ENCODE peak calls at places on chromosomes 12 and 14, in nine cellular contexts. One of them, this sample, is unnamed.

GRCh38 chr12:4024701-4025419 is 151.7 kb upstream of the PARP11 start:
- DNase-seq in astrocyte: no peak
- DNase-seq in GM12865: no peak
- DNase-seq in body of pancreas: peak; percentile 86
- DNase-seq in neural crest cell: no peak
- DNase-seq in stomach: no peak
- DNase-seq in B cell: no peak
- DNase-seq in astrocyte of the cerebellum: no peak
- DNase-seq in omental fat pad: no peak
- DNase-seq in this sample: peak; percentile 35

GRCh38 chr12:75364918-75365317 is 26.0 kb upstream of the GLIPR1L2 start:
- DNase-seq in astrocyte: no peak
- DNase-seq in GM12865: no peak
- DNase-seq in body of pancreas: no peak
- DNase-seq in neural crest cell: no peak
- DNase-seq in stomach: no peak
- DNase-seq in B cell: no peak
- DNase-seq in astrocyte of the cerebellum: no peak
- DNase-seq in omental fat pad: no peak
- DNase-seq in this sample: no peak

GRCh38 chr12:109716092-109716479 is 2.5 kb downstream of the FAM222A start:
- DNase-seq in astrocyte: no peak
- DNase-seq in GM12865: no peak
- DNase-seq in body of pancreas: no peak
- DNase-seq in neural crest cell: no peak
- DNase-seq in stomach: no peak
- DNase-seq in B cell: no peak
- DNase-seq in astrocyte of the cerebellum: no peak
- DNase-seq in omental fat pad: no peak
- DNase-seq in this sample: no peak

GRCh38 chr14:42664185-42664584 is 1057.5 kb downstream of the LRFN5 start:
- DNase-seq in astrocyte: no peak
- DNase-seq in GM12865: no peak
- DNase-seq in body of pancreas: no peak
- DNase-seq in neural crest cell: no peak
- DNase-seq in stomach: no peak
- DNase-seq in B cell: no peak
- DNase-seq in astrocyte of the cerebellum: no peak
- DNase-seq in omental fat pad: no peak
- DNase-seq in this sample: no peak

GRCh38 chr12:22598141-22598762 is 26.7 kb upstream of the ETNK1 start:
- DNase-seq in astrocyte: no peak
- DNase-seq in GM12865: no peak
- DNase-seq in body of pancreas: no peak
- DNase-seq in neural crest cell: no peak
- DNase-seq in stomach: no peak
- DNase-seq in B cell: no peak
- DNase-seq in astrocyte of the cerebellum: no peak
- DNase-seq in omental fat pad: no peak
- DNase-seq in this sample: no peak

GRCh38 chr14:89702151-89702936 is 252.2 kb downstream of the EFCAB11 start:
- DNase-seq in astrocyte: peak; percentile 56
- DNase-seq in GM12865: peak; percentile 12
- DNase-seq in body of pancreas: peak; percentile 19
- DNase-seq in neural crest cell: no peak
- DNase-seq in stomach: no peak
- DNase-seq in B cell: no peak
- DNase-seq in astrocyte of the cerebellum: peak; percentile 12
- DNase-seq in omental fat pad: no peak
- DNase-seq in this sample: no peak

GRCh38 chr12:54879579-54879978 is 25.3 kb downstream of the MUCL1 start:
- DNase-seq in astrocyte: no peak
- DNase-seq in GM12865: no peak
- DNase-seq in body of pancreas: no peak
- DNase-seq in neural crest cell: no peak
- DNase-seq in stomach: no peak
- DNase-seq in B cell: no peak
- DNase-seq in astrocyte of the cerebellum: no peak
- DNase-seq in omental fat pad: no peak
- DNase-seq in this sample: no peak

GRCh38 chr12:53124352-53124723 is 21.1 kb downstream of the SOAT2 start:
- DNase-seq in astrocyte: no peak
- DNase-seq in GM12865: no peak
- DNase-seq in body of pancreas: no peak
- DNase-seq in neural crest cell: no peak
- DNase-seq in stomach: no peak
- DNase-seq in B cell: no peak
- DNase-seq in astrocyte of the cerebellum: no peak
- DNase-seq in omental fat pad: no peak
- DNase-seq in this sample: no peak

GRCh38 chr14:95531473-95531872 is 3.4 kb upstream of the GLRX5 start:
- DNase-seq in astrocyte: peak; percentile 82
- DNase-seq in GM12865: no peak
- DNase-seq in body of pancreas: no peak
- DNase-seq in neural crest cell: no peak
- DNase-seq in stomach: no peak
- DNase-seq in B cell: no peak
- DNase-seq in astrocyte of the cerebellum: peak; percentile 40
- DNase-seq in omental fat pad: no peak
- DNase-seq in this sample: no peak

GRCh38 chr14:24187538-24187915 is 1.1 kb downstream of the IPO4 start:
- DNase-seq in astrocyte: no peak
- DNase-seq in GM12865: no peak
- DNase-seq in body of pancreas: no peak
- DNase-seq in neural crest cell: no peak
- DNase-seq in stomach: no peak
- DNase-seq in B cell: no peak
- DNase-seq in astrocyte of the cerebellum: no peak
- DNase-seq in omental fat pad: no peak
- DNase-seq in this sample: no peak

GRCh38 chr14:21075719-21076437 is 5.8 kb downstream of the ARHGEF40 start:
- DNase-seq in astrocyte: no peak
- DNase-seq in GM12865: no peak
- DNase-seq in body of pancreas: no peak
- DNase-seq in neural crest cell: no peak
- DNase-seq in stomach: no peak
- DNase-seq in B cell: no peak
- DNase-seq in astrocyte of the cerebellum: no peak
- DNase-seq in omental fat pad: no peak
- DNase-seq in this sample: no peak

GRCh38 chr14:32509632-32510187 is 180.6 kb downstream of the AKAP6 start:
- DNase-seq in astrocyte: peak; percentile 99
- DNase-seq in GM12865: no peak
- DNase-seq in body of pancreas: peak; percentile 44
- DNase-seq in neural crest cell: no peak
- DNase-seq in stomach: peak; percentile 30
- DNase-seq in B cell: no peak
- DNase-seq in astrocyte of the cerebellum: peak; percentile 95
- DNase-seq in omental fat pad: no peak
- DNase-seq in this sample: no peak

GRCh38 chr12:110582286-110583136 is 607 bp downstream of the PPTC7 start:
- DNase-seq in astrocyte: no peak
- DNase-seq in GM12865: peak; percentile 89
- DNase-seq in body of pancreas: peak; percentile 63
- DNase-seq in neural crest cell: peak; percentile 43
- DNase-seq in stomach: peak; percentile 56
- DNase-seq in B cell: peak; percentile 86
- DNase-seq in astrocyte of the cerebellum: no peak
- DNase-seq in omental fat pad: peak; percentile 37
- DNase-seq in this sample: peak; percentile 63

GRCh38 chr12:45670339-45671065 is 59.0 kb upstream of the ARID2 start:
- DNase-seq in astrocyte: no peak
- DNase-seq in GM12865: peak; percentile 73
- DNase-seq in body of pancreas: no peak
- DNase-seq in neural crest cell: no peak
- DNase-seq in stomach: no peak
- DNase-seq in B cell: peak; percentile 14
- DNase-seq in astrocyte of the cerebellum: no peak
- DNase-seq in omental fat pad: no peak
- DNase-seq in this sample: no peak

DNA sequence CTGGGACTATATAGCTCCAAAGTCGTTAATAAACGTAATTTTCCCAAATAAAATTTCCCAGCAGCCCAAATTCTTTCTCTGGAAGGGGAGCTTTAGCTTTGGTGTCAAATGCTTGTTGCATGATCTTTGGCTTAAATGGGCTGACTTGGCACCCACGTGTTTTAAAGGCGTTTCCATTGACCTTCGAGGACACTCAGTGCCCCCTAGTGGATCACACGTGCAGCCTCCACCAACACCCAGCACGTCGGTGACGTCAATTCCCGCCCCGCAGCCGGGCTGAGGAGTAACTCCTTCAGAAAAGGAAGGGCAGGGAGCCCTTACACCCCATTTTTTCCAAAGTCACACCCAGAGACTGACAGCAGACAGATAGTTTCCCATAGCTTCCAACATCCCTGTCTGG is 707.8 kb downstream of the AACS start:
- DNase-seq in astrocyte: no peak
- DNase-seq in GM12865: peak; percentile 52
- DNase-seq in body of pancreas: no peak
- DNase-seq in neural crest cell: peak; percentile 5
- DNase-seq in stomach: no peak
- DNase-seq in B cell: no peak
- DNase-seq in astrocyte of the cerebellum: no peak
- DNase-seq in omental fat pad: no peak
- DNase-seq in this sample: peak; percentile 30
- TF ChIP-seq CTCF in astrocyte: peak; percentile 15
- TF ChIP-seq CTCF in GM12865: peak; percentile 38
- TF ChIP-seq CTCF in body of pancreas: peak; percentile 14
- TF ChIP-seq CTCF in neural crest cell: peak; percentile 59
- TF ChIP-seq CTCF in stomach: no peak
- TF ChIP-seq CTCF in B cell: peak; percentile 13
- TF ChIP-seq CTCF in astrocyte of the cerebellum: no peak
- TF ChIP-seq CTCF in omental fat pad: no peak
- TF ChIP-seq CTCF in this sample: peak; percentile 42

GRCh38 chr12:128798543-128799341 is 25.0 kb downstream of the SLC15A4 start:
- DNase-seq in astrocyte: no peak
- DNase-seq in GM12865: peak; percentile 68
- DNase-seq in body of pancreas: peak; percentile 8
- DNase-seq in neural crest cell: no peak
- DNase-seq in stomach: no peak
- DNase-seq in B cell: no peak
- DNase-seq in astrocyte of the cerebellum: no peak
- DNase-seq in omental fat pad: no peak
- DNase-seq in this sample: peak; percentile 34

GRCh38 chr12:128801879-128802391 is 21.8 kb downstream of the SLC15A4 start:
- DNase-seq in astrocyte: peak; percentile 79
- DNase-seq in GM12865: no peak
- DNase-seq in body of pancreas: peak; percentile 2
- DNase-seq in neural crest cell: no peak
- DNase-seq in stomach: no peak
- DNase-seq in B cell: no peak
- DNase-seq in astrocyte of the cerebellum: peak; percentile 61
- DNase-seq in omental fat pad: no peak
- DNase-seq in this sample: no peak

GRCh38 chr12:128802756-128803155 is 21.0 kb downstream of the SLC15A4 start:
- DNase-seq in astrocyte: no peak
- DNase-seq in GM12865: no peak
- DNase-seq in body of pancreas: no peak
- DNase-seq in neural crest cell: no peak
- DNase-seq in stomach: no peak
- DNase-seq in B cell: no peak
- DNase-seq in astrocyte of the cerebellum: no peak
- DNase-seq in omental fat pad: no peak
- DNase-seq in this sample: no peak

GRCh38 chr12:128803788-128804187 is 20.0 kb downstream of the SLC15A4 start:
- DNase-seq in astrocyte: no peak
- DNase-seq in GM12865: no peak
- DNase-seq in body of pancreas: peak; percentile 3
- DNase-seq in neural crest cell: no peak
- DNase-seq in stomach: no peak
- DNase-seq in B cell: no peak
- DNase-seq in astrocyte of the cerebellum: peak; percentile 37
- DNase-seq in omental fat pad: no peak
- DNase-seq in this sample: no peak

GRCh38 chr12:128800606-128801005 is 23.2 kb downstream of the SLC15A4 start:
- DNase-seq in astrocyte: no peak
- DNase-seq in GM12865: no peak
- DNase-seq in body of pancreas: no peak
- DNase-seq in neural crest cell: no peak
- DNase-seq in stomach: no peak
- DNase-seq in B cell: no peak
- DNase-seq in astrocyte of the cerebellum: no peak
- DNase-seq in omental fat pad: no peak
- DNase-seq in this sample: no peak
- TF ChIP-seq CTCF in astrocyte: no peak
- TF ChIP-seq CTCF in GM12865: no peak
- TF ChIP-seq CTCF in body of pancreas: no peak
- TF ChIP-seq CTCF in neural crest cell: no peak
- TF ChIP-seq CTCF in stomach: no peak
- TF ChIP-seq CTCF in B cell: no peak
- TF ChIP-seq CTCF in astrocyte of the cerebellum: no peak
- TF ChIP-seq CTCF in omental fat pad: no peak
- TF ChIP-seq CTCF in this sample: no peak

GRCh38 chr14:39102969-39103957 is at the start of gene SEC23A:
- DNase-seq in astrocyte: peak; percentile 80
- DNase-seq in GM12865: peak; percentile 94
- DNase-seq in body of pancreas: peak; percentile 90
- DNase-seq in neural crest cell: peak; percentile 80
- DNase-seq in stomach: peak; percentile 92
- DNase-seq in B cell: peak; percentile 89
- DNase-seq in astrocyte of the cerebellum: peak; percentile 57
- DNase-seq in omental fat pad: peak; percentile 82
- DNase-seq in this sample: peak; percentile 93
- TF ChIP-seq CTCF in astrocyte: no peak
- TF ChIP-seq CTCF in GM12865: no peak
- TF ChIP-seq CTCF in body of pancreas: no peak
- TF ChIP-seq CTCF in neural crest cell: peak; percentile 11
- TF ChIP-seq CTCF in stomach: no peak
- TF ChIP-seq CTCF in B cell: no peak
- TF ChIP-seq CTCF in astrocyte of the cerebellum: no peak
- TF ChIP-seq CTCF in omental fat pad: no peak
- TF ChIP-seq CTCF in this sample: no peak

GRCh38 chr12:70251226-70251625 is 8.0 kb downstream of the CNOT2 start:
- DNase-seq in astrocyte: peak; percentile 19
- DNase-seq in GM12865: no peak
- DNase-seq in body of pancreas: no peak
- DNase-seq in neural crest cell: no peak
- DNase-seq in stomach: no peak
- DNase-seq in B cell: no peak
- DNase-seq in astrocyte of the cerebellum: no peak
- DNase-seq in omental fat pad: no peak
- DNase-seq in this sample: no peak

GRCh38 chr12:70249903-70250302 is 6.7 kb downstream of the CNOT2 start:
- DNase-seq in astrocyte: no peak
- DNase-seq in GM12865: no peak
- DNase-seq in body of pancreas: no peak
- DNase-seq in neural crest cell: no peak
- DNase-seq in stomach: no peak
- DNase-seq in B cell: no peak
- DNase-seq in astrocyte of the cerebellum: no peak
- DNase-seq in omental fat pad: no peak
- DNase-seq in this sample: no peak

GRCh38 chr12:70246580-70246979 is 3.3 kb downstream of the CNOT2 start:
- DNase-seq in astrocyte: peak; percentile 45
- DNase-seq in GM12865: no peak
- DNase-seq in body of pancreas: no peak
- DNase-seq in neural crest cell: no peak
- DNase-seq in stomach: no peak
- DNase-seq in B cell: no peak
- DNase-seq in astrocyte of the cerebellum: no peak
- DNase-seq in omental fat pad: no peak
- DNase-seq in this sample: no peak

GRCh38 chr12:70247653-70248199 is 4.5 kb downstream of the CNOT2 start:
- DNase-seq in astrocyte: no peak
- DNase-seq in GM12865: no peak
- DNase-seq in body of pancreas: no peak
- DNase-seq in neural crest cell: no peak
- DNase-seq in stomach: no peak
- DNase-seq in B cell: no peak
- DNase-seq in astrocyte of the cerebellum: no peak
- DNase-seq in omental fat pad: no peak
- DNase-seq in this sample: no peak

GRCh38 chr12:70248916-70249315 is 5.7 kb downstream of the CNOT2 start:
- DNase-seq in astrocyte: no peak
- DNase-seq in GM12865: no peak
- DNase-seq in body of pancreas: no peak
- DNase-seq in neural crest cell: no peak
- DNase-seq in stomach: no peak
- DNase-seq in B cell: no peak
- DNase-seq in astrocyte of the cerebellum: no peak
- DNase-seq in omental fat pad: no peak
- DNase-seq in this sample: no peak
- TF ChIP-seq CTCF in astrocyte: no peak
- TF ChIP-seq CTCF in GM12865: no peak
- TF ChIP-seq CTCF in body of pancreas: no peak
- TF ChIP-seq CTCF in neural crest cell: no peak
- TF ChIP-seq CTCF in stomach: no peak
- TF ChIP-seq CTCF in B cell: no peak
- TF ChIP-seq CTCF in astrocyte of the cerebellum: no peak
- TF ChIP-seq CTCF in omental fat pad: no peak
- TF ChIP-seq CTCF in this sample: no peak

This sample was measured in nephron progenitor cell.